ENCODE peak calls at places on chromosome 5, in six cellular contexts. H, C, K, E, X and Z are unnamed samples.

GRCh38 chr5:83522431-83522830 is 50.9 kb downstream of the VCAN start:
- DNase-seq in C (no peak), K (no peak), E (no peak), X (no peak), H (no peak), Z (no peak)

GRCh38 chr5:135079282-135079681 is 45.3 kb upstream of the PITX1 start:
- DNase-seq in X (no peak), K (no peak), H (no peak), E (no peak), C (no peak), Z (no peak)

GRCh38 chr5:160685695-160686094 is 166.3 kb downstream of the ATP10B start:
- DNase-seq in X (no peak), E (no peak), C (peak; percentile 12), H (peak; percentile 43), K (no peak), Z (peak; percentile 12)

GRCh38 chr5:150851039-150851438 is 4.7 kb downstream of the IRGM start:
- DNase-seq in C (no peak), X (no peak), E (no peak), H (no peak), K (no peak), Z (no peak)

GRCh38 chr5:123422433-123423277 is 548 bp downstream of the CEP120 start:
- DNase-seq in E (no peak), K (peak; percentile 59), X (no peak), C (peak; percentile 57), H (no peak), Z (no peak)

GRCh38 chr5:50666261-50667078 is at the start of gene PARP8:
- DNase-seq in C (peak; percentile 55), K (peak; percentile 33), X (peak; percentile 65), E (no peak), H (peak; percentile 74), Z (no peak)

GRCh38 chr5:79401216-79401615 is 112.7 kb downstream of the HOMER1 start:
- DNase-seq in E (no peak), C (no peak), K (no peak), X (no peak), H (no peak), Z (no peak)

GRCh38 chr5:14374100-14374499 is 207.5 kb upstream of the OTULINL start:
- DNase-seq in C (no peak), E (no peak), H (no peak), K (no peak), X (no peak), Z (no peak)

GRCh38 chr5:96006291-96006690 is 44.6 kb upstream of the ELL2 start:
- DNase-seq in K (no peak), X (no peak), H (no peak), C (no peak), E (no peak), Z (no peak)

GRCh38 chr5:31095796-31096195 is 97.7 kb upstream of the CDH6 start:
- DNase-seq in E (no peak), K (no peak), X (no peak), H (no peak), C (no peak), Z (no peak)

GRCh38 chr5:124154714-124155113 is 591.7 kb downstream of the ZNF608 start:
- DNase-seq in K (no peak), H (no peak), C (no peak), E (no peak), X (no peak), Z (no peak)

GRCh38 chr5:44388504-44389409 is 463 bp downstream of the FGF10 start:
- DNase-seq in K (no peak), H (peak; percentile 11), C (no peak), X (peak; percentile 44), E (no peak), Z (no peak)

GRCh38 chr5:58453326-58453725 is 6.6 kb downstream of the PLK2 start:
- DNase-seq in H (no peak), E (no peak), X (no peak), K (no peak), C (no peak), Z (no peak)

GRCh38 chr5:16265141-16265540 is 85.5 kb upstream of the MARCHF11 start:
- DNase-seq in X (no peak), C (peak; percentile 5), K (no peak), H (no peak), E (no peak), Z (no peak)

GRCh38 chr5:73515232-73515631 is 17.0 kb downstream of the BTF3 start:
- DNase-seq in X (no peak), H (no peak), K (no peak), C (no peak), E (no peak), Z (no peak)

GRCh38 chr5:144467795-144468194 is 297.1 kb downstream of the KCTD16 start:
- DNase-seq in H (no peak), X (peak; percentile 39), K (no peak), E (no peak), C (peak; percentile 73), Z (no peak)

GRCh38 chr5:76175821-76176403 is 92.7 kb downstream of the SV2C start:
- DNase-seq in X (no peak), K (no peak), H (peak; percentile 56), C (no peak), E (no peak), Z (peak; percentile 23)

GRCh38 chr5:111745075-111745474 is 11.9 kb downstream of the NREP start:
- DNase-seq in H (no peak), C (no peak), X (no peak), K (no peak), E (no peak), Z (no peak)

GRCh38 chr5:92403308-92403707 is 1020.2 kb upstream of the ARRDC3 start:
- DNase-seq in X (no peak), E (no peak), K (no peak), H (no peak), C (no peak), Z (no peak)

GRCh38 chr5:137760294-137761019 is 6.3 kb upstream of the HNRNPA0 start:
- DNase-seq in E (no peak), X (no peak), K (no peak), H (no peak), C (no peak), Z (no peak)

GRCh38 chr5:72224946-72225427 is 95.1 kb downstream of the MRPS27 start:
- DNase-seq in X (no peak), E (no peak), C (no peak), K (no peak), H (no peak), Z (no peak)

GRCh38 chr5:19987594-19988345 is at the start of gene CDH18:
- DNase-seq in C (peak; percentile 64), K (peak; percentile 31), H (no peak), X (peak; percentile 52), E (no peak), Z (no peak)

GRCh38 chr5:172523146-172523745 is 68.9 kb upstream of the SH3PXD2B start:
- DNase-seq in E (no peak), H (no peak), X (no peak), K (no peak), C (no peak), Z (no peak)

GRCh38 chr5:2696156-2696807 is 55.2 kb downstream of the IRX2 start:
- DNase-seq in H (no peak), K (no peak), C (no peak), E (no peak), X (no peak), Z (no peak)

GRCh38 chr5:77840930-77841329 is 64.8 kb upstream of the TBCA start:
- DNase-seq in X (no peak), C (no peak), E (no peak), K (no peak), H (no peak), Z (no peak)

GRCh38 chr5:96834016-96834415 is 26.3 kb upstream of the ERAP1 start:
- DNase-seq in E (no peak), K (no peak), H (no peak), X (no peak), C (no peak), Z (no peak)

GRCh38 chr5:7330141-7330712 is 65.7 kb upstream of the ADCY2 start:
- DNase-seq in C (no peak), E (no peak), K (no peak), H (no peak), X (no peak), Z (no peak)

GRCh38 chr5:95382843-95383242 is 8.3 kb upstream of the FAM81B start:
- DNase-seq in X (no peak), E (no peak), K (no peak), H (no peak), C (no peak), Z (no peak)

GRCh38 chr5:180161420-180162303 is 47.3 kb downstream of the RASGEF1C start:
- DNase-seq in C (no peak), E (no peak), X (no peak), H (peak; percentile 12), K (peak; percentile 49), Z (no peak)